ENCODE peak calls at places on chromosomes 6 and 20, in nine cellular contexts. O, B, N, V, F, T, Q, M and W are unnamed samples.

GRCh38 chr6:140774080-140774505 is 1358.6 kb upstream of the GJE1 start:
- DNase-seq in O (peak; percentile 76), B (peak; percentile 89), N (peak; percentile 34), V (no peak), F (no peak), T (peak; percentile 25), Q (no peak), M (no peak), W (peak; percentile 10)

GRCh38 chr6:80638222-80639055 is 532.0 kb downstream of the BCKDHB start:
- DNase-seq in O (peak; percentile 96), B (peak; percentile 97), N (peak; percentile 71), V (peak; percentile 93), F (no peak), T (peak; percentile 9), Q (no peak), M (peak; percentile 49), W (no peak)

GRCh38 chr6:169380493-169380892 is 126.8 kb upstream of the THBS2 start:
- DNase-seq in O (no peak), B (no peak), N (no peak), V (no peak), F (no peak), T (no peak), Q (no peak), M (no peak), W (no peak)

GRCh38 chr6:141265748-141266647 is 866.7 kb upstream of the GJE1 start:
- DNase-seq in O (no peak), B (peak; percentile 30), N (no peak), V (no peak), F (no peak), T (no peak), Q (no peak), M (no peak), W (no peak)

GRCh38 chr6:166228839-166229528 is 61.3 kb upstream of the TBXT start:
- DNase-seq in O (no peak), B (no peak), N (no peak), V (no peak), F (no peak), T (no peak), Q (no peak), M (no peak), W (no peak)

GRCh38 chr20:8156603-8157079 is 24.6 kb downstream of the PLCB1 start:
- DNase-seq in O (peak; percentile 38), B (peak; percentile 57), N (no peak), V (peak; percentile 52), F (no peak), T (no peak), Q (no peak), M (no peak), W (no peak)

GRCh38 chr20:4813076-4813838 is 91.5 kb downstream of the PRND start:
- DNase-seq in O (peak; percentile 17), B (no peak), N (no peak), V (no peak), F (no peak), T (peak; percentile 73), Q (no peak), M (peak; percentile 62), W (peak; percentile 66)

GRCh38 chr6:153790881-153791473 is 248.1 kb upstream of the OPRM1 start:
- DNase-seq in O (peak; percentile 54), B (peak; percentile 58), N (no peak), V (peak; percentile 10), F (no peak), T (no peak), Q (peak; percentile 48), M (no peak), W (no peak)

GRCh38 chr20:31473331-31474096 is 1.4 kb downstream of the DEFB124 start:
- DNase-seq in O (peak; percentile 36), B (no peak), N (no peak), V (no peak), F (no peak), T (no peak), Q (no peak), M (no peak), W (no peak)

GRCh38 chr6:129475477-129476247 is 234.3 kb downstream of the ARHGAP18 start:
- DNase-seq in O (no peak), B (no peak), N (no peak), V (no peak), F (no peak), T (no peak), Q (peak; percentile 50), M (no peak), W (no peak)
- TF ChIP-seq CTCF in O (no peak), B (no peak), N (no peak), V (no peak), F (no peak), T (no peak), Q (peak; percentile 36), M (no peak), W (no peak)

DNA sequence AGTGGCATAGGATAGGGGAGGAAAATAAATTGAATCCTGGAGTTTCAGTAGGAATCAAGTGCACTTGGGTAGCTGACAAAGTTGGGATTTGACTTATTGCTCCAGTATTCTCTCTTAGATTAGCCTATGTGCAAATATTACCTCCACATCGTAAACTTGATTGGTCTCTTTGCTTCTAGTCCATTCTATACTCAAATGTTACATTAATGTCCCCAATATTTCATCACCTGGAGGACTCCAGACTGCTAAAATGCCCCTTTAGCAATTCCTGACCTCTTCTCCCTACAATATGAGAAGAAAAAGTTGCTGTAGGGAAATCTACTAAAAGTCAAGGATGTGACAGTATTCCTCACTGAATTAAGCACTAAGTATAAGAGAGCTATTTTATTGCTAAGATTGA is 16.3 kb downstream of the AFDN start:
- DNase-seq in O (no peak), B (no peak), N (no peak), V (no peak), F (no peak), T (no peak), Q (no peak), M (no peak), W (no peak)
- TF ChIP-seq CTCF in O (no peak), B (no peak), N (no peak), V (no peak), F (no peak), T (no peak), Q (no peak), M (no peak), W (no peak)

GRCh38 chr6:149563928-149564325 is 2.2 kb upstream of the GINM1 start:
- DNase-seq in O (no peak), B (no peak), N (no peak), V (no peak), F (no peak), T (no peak), Q (no peak), M (no peak), W (no peak)

GRCh38 chr6:149566372-149567193 is at the start of gene GINM1:
- DNase-seq in O (peak; percentile 36), B (peak; percentile 33), N (no peak), V (peak; percentile 29), F (peak; percentile 77), T (peak; percentile 51), Q (peak; percentile 53), M (peak; percentile 48), W (peak; percentile 47)

GRCh38 chr6:149567846-149568585 is 1.8 kb downstream of the GINM1 start:
- DNase-seq in O (no peak), B (no peak), N (no peak), V (no peak), F (no peak), T (peak; percentile 37), Q (no peak), M (no peak), W (peak; percentile 24)

GRCh38 chr6:149567194-149567586 is 1.0 kb downstream of the GINM1 start:
- DNase-seq in O (no peak), B (no peak), N (no peak), V (no peak), F (no peak), T (peak; percentile 56), Q (no peak), M (no peak), W (peak; percentile 45)

GRCh38 chr6:149565539-149566371 is 420 bp upstream of the GINM1 start:
- DNase-seq in O (peak; percentile 96), B (peak; percentile 96), N (peak; percentile 86), V (peak; percentile 92), F (peak; percentile 98), T (peak; percentile 99), Q (peak; percentile 95), M (peak; percentile 91), W (peak; percentile 99)
- TF ChIP-seq CTCF in O (peak; percentile 67), B (peak; percentile 85), N (peak; percentile 74), V (peak; percentile 54), F (peak; percentile 19), T (peak; percentile 85), Q (peak; percentile 79), M (peak; percentile 58), W (peak; percentile 91)

GRCh38 chr20:5987383-5987782 is 36.9 kb downstream of the MCM8 start:
- DNase-seq in O (no peak), B (no peak), N (no peak), V (no peak), F (no peak), T (no peak), Q (no peak), M (no peak), W (no peak)
- TF ChIP-seq CTCF in O (no peak), B (no peak), N (no peak), V (no peak), F (no peak), T (no peak), Q (no peak), M (no peak), W (no peak)

GRCh38 chr20:44720994-44721784 is 6.0 kb downstream of the CCN5 start:
- DNase-seq in O (peak; percentile 93), B (peak; percentile 67), N (no peak), V (peak; percentile 86), F (no peak), T (no peak), Q (no peak), M (no peak), W (no peak)

GRCh38 chr20:44722990-44723389 is 7.8 kb downstream of the CCN5 start:
- DNase-seq in O (no peak), B (no peak), N (no peak), V (no peak), F (no peak), T (no peak), Q (no peak), M (no peak), W (no peak)

GRCh38 chr20:44721785-44722054 is 6.6 kb downstream of the CCN5 start:
- DNase-seq in O (no peak), B (no peak), N (no peak), V (no peak), F (no peak), T (no peak), Q (no peak), M (no peak), W (no peak)

GRCh38 chr20:44719841-44720240 is 4.7 kb downstream of the CCN5 start:
- DNase-seq in O (no peak), B (no peak), N (no peak), V (no peak), F (no peak), T (no peak), Q (no peak), M (no peak), W (no peak)

DNA sequence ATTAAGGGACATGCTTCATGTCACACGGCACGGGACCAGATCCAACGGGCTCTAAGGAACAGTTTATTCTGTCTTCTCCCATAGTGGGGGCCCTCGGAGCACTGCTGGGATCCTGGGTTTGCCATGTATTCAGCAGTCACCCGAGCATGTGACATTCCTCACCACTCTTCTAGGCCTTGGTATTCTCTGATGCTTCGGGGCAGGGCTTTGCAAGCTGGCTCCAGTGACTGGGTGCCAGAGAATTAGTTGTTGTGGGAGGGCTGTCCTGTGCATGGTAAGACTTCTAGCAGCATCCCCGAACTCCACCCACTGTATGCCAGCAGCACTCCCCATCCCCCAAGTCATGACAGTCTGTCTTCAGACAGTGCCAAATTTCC is 5.4 kb downstream of the CCN5 start:
- DNase-seq in O (peak; percentile 69), B (no peak), N (no peak), V (peak; percentile 97), F (no peak), T (no peak), Q (no peak), M (no peak), W (no peak)
- TF ChIP-seq CTCF in O (no peak), B (no peak), N (no peak), V (no peak), F (no peak), T (no peak), Q (no peak), M (no peak), W (no peak)

GRCh38 chr6:75516757-75517156 is 23.2 kb upstream of the FILIP1 start:
- DNase-seq in O (no peak), B (no peak), N (no peak), V (no peak), F (no peak), T (no peak), Q (no peak), M (no peak), W (no peak)
- TF ChIP-seq CTCF in O (no peak), B (no peak), N (no peak), V (no peak), F (no peak), T (no peak), Q (no peak), M (no peak), W (no peak)